ENCODE peak calls at places on chromosomes 13 and 19, in four cellular contexts. U, D, T and W are unnamed samples.

GRCh38 chr13:60617863-60618733 is 221.1 kb downstream of the TDRD3 start:
- DNase-seq in U (peak), D (peak), T (peak), W (peak)

GRCh38 chr19:33906578-33907335 is 110.1 kb downstream of the KCTD15 start:
- DNase-seq in U (peak), D (no peak), T (no peak), W (peak)

GRCh38 chr13:91072511-91072910 is 275.0 kb upstream of the MIR17HG start:
- DNase-seq in U (no peak), D (no peak), T (no peak), W (no peak)

GRCh38 chr13:105202384-105202783 is 1333.1 kb downstream of the EFNB2 start:
- DNase-seq in U (peak), D (peak), T (peak), W (peak)

GRCh38 chr13:98384739-98385138 is 192.2 kb downstream of the STK24 start:
- DNase-seq in U (peak), D (no peak), T (no peak), W (no peak)

GRCh38 chr13:95870421-95870820 is 182.8 kb downstream of the UGGT2 start:
- DNase-seq in U (no peak), D (no peak), T (no peak), W (no peak)

GRCh38 chr13:44718467-44718866 is 142.3 kb upstream of the TSC22D1 start:
- DNase-seq in U (no peak), D (no peak), T (no peak), W (no peak)

GRCh38 chr13:34116651-34117050 is 298.7 kb downstream of the RFC3 start:
- DNase-seq in U (no peak), D (no peak), T (no peak), W (no peak)

GRCh38 chr19:5149508-5149907 is 180.6 kb downstream of the KDM4B start:
- DNase-seq in U (no peak), D (no peak), T (no peak), W (no peak)

GRCh38 chr19:15539638-15540037 is 31.3 kb downstream of the CYP4F22 start:
- DNase-seq in U (no peak), D (no peak), T (no peak), W (no peak)

GRCh38 chr13:37640499-37640898 is 41.9 kb upstream of the POSTN start:
- DNase-seq in U (peak), D (peak), T (no peak), W (peak)

GRCh38 chr13:113901642-113902041 is 37.8 kb upstream of the GAS6 start:
- DNase-seq in U (no peak), D (no peak), T (no peak), W (no peak)

GRCh38 chr13:76223999-76224398 is 587.9 kb downstream of the LMO7 start:
- DNase-seq in U (no peak), D (no peak), T (no peak), W (no peak)

GRCh38 chr13:109348514-109349340 is 437.7 kb downstream of the IRS2 start:
- DNase-seq in U (no peak), D (no peak), T (no peak), W (peak)

GRCh38 chr13:99442273-99442895 is 58.9 kb upstream of the TM9SF2 start:
- DNase-seq in U (peak), D (peak), T (peak), W (peak)